ENCODE peak calls at places on chromosomes 12 and 14, in ten cellular contexts. B is brain microvascular endothelial cell, F is dorsolateral prefrontal cortex, U is heart left ventricle, K is PC-3, D is coronary artery, O is substantia nigra, V is right cardiac atrium, Y is body of pancreas, G is right lobe of liver. S is an unnamed sample.

GRCh38 chr14:36866867-36867266 is 205.2 kb downstream of the PAX9 start:
- DNase-seq in B (no peak), F (no peak), U (no peak), K (no peak), D (no peak), O (no peak), V (no peak), Y (no peak), G (no peak), S (no peak)

GRCh38 chr12:91565246-91565645 is 382.6 kb upstream of the DCN start:
- DNase-seq in B (peak; percentile 43), F (peak; percentile 10), U (no peak), K (peak; percentile 37), D (no peak), O (no peak), V (no peak), Y (no peak), G (no peak), S (no peak)

GRCh38 chr12:130195369-130195768 is 33.1 kb downstream of the FZD10 start:
- DNase-seq in B (no peak), F (no peak), U (no peak), K (no peak), D (no peak), O (no peak), V (no peak), Y (no peak), G (no peak), S (no peak)

GRCh38 chr14:56195219-56195618 is 77.0 kb downstream of the PELI2 start:
- DNase-seq in B (no peak), F (no peak), U (no peak), K (no peak), D (no peak), O (no peak), V (no peak), Y (no peak), G (no peak), S (no peak)

GRCh38 chr12:28884861-28885260 is 264.2 kb upstream of the FAR2 start:
- DNase-seq in B (no peak), F (no peak), U (peak; percentile 8), K (no peak), D (no peak), O (no peak), V (no peak), Y (no peak), G (no peak), S (no peak)

GRCh38 chr12:6180300-6181051 is 19.7 kb upstream of the CD9 start:
- DNase-seq in B (peak; percentile 63), F (no peak), U (peak; percentile 73), K (peak; percentile 84), D (peak; percentile 87), O (no peak), V (peak; percentile 91), Y (peak; percentile 51), G (peak; percentile 74), S (no peak)

GRCh38 chr12:94954029-94954685 is 49.3 kb downstream of the NDUFA12 start:
- DNase-seq in B (peak; percentile 51), F (no peak), U (no peak), K (peak; percentile 90), D (no peak), O (no peak), V (no peak), Y (peak; percentile 72), G (no peak), S (peak; percentile 95)

GRCh38 chr12:29796823-29797263 is 13.1 kb upstream of the TMTC1 start:
- DNase-seq in B (peak; percentile 82), F (peak; percentile 5), U (peak; percentile 23), K (peak; percentile 98), D (no peak), O (no peak), V (peak; percentile 23), Y (no peak), G (no peak), S (peak; percentile 50)

GRCh38 chr14:39376671-39377403 is 55.4 kb downstream of the FBXO33 start:
- DNase-seq in B (no peak), F (no peak), U (no peak), K (no peak), D (no peak), O (no peak), V (no peak), Y (no peak), G (no peak), S (no peak)

GRCh38 chr12:25482637-25483036 is 70.4 kb downstream of the LMNTD1 start:
- DNase-seq in B (no peak), F (no peak), U (no peak), K (no peak), D (no peak), O (no peak), V (no peak), Y (no peak), G (no peak), S (no peak)

GRCh38 chr12:29026419-29026818 is 122.7 kb upstream of the FAR2 start:
- DNase-seq in B (no peak), F (no peak), U (no peak), K (peak; percentile 28), D (no peak), O (no peak), V (no peak), Y (no peak), G (no peak), S (no peak)

GRCh38 chr12:12724421-12725085 is 7.4 kb downstream of the CDKN1B start:
- DNase-seq in B (no peak), F (no peak), U (no peak), K (peak; percentile 21), D (no peak), O (no peak), V (no peak), Y (no peak), G (no peak), S (no peak)

GRCh38 chr14:92495041-92495440 is 18.5 kb upstream of the RIN3 start:
- DNase-seq in B (peak; percentile 40), F (no peak), U (no peak), K (no peak), D (peak; percentile 54), O (no peak), V (no peak), Y (no peak), G (peak; percentile 43), S (no peak)

GRCh38 chr12:3447318-3447717 is 43.7 kb upstream of the PRMT8 start:
- DNase-seq in B (no peak), F (no peak), U (no peak), K (no peak), D (no peak), O (no peak), V (no peak), Y (no peak), G (no peak), S (no peak)

DNA sequence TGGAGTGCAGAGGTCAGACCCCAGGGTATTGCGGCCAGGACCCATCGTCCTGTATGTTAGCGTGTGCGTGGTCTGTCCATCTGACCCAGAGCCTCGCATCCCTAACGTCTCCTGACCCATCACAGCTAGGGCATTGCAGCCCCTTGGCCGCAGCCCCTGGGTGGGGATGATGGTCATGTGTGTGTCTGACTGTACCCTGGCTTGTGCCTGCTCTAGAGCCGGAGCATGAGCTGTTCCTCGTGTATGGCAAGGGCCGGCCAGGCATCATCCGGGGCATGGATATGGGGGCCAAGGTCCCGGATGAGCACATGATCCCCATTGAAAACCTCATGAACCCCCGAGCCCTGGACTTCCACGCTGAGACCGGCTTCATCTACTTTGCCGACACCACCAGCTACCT is 10.8 kb upstream of the LRP1-AS start:
- DNase-seq in B (no peak), F (no peak), U (no peak), K (no peak), D (no peak), O (no peak), V (no peak), Y (no peak), G (no peak), S (no peak)
- H3K27ac ChIP-seq in B (no peak overlapping the region), F (no peak overlapping the region), U (no peak overlapping the region), K (no peak overlapping the region), D (peak overlapping the region; percentile 37), O (no peak overlapping the region), V (no peak overlapping the region), Y (no peak overlapping the region), G (no peak overlapping the region), S (no peak overlapping the region)

GRCh38 chr12:26748741-26749431 is 84.1 kb downstream of the ITPR2 start:
- DNase-seq in B (peak; percentile 20), F (no peak), U (no peak), K (peak; percentile 58), D (no peak), O (no peak), V (no peak), Y (no peak), G (no peak), S (no peak)
- H3K27ac ChIP-seq in B (peak overlapping the region; percentile 60), F (no peak overlapping the region), U (no peak overlapping the region), K (no peak overlapping the region), D (no peak overlapping the region), O (no peak overlapping the region), V (no peak overlapping the region), Y (no peak overlapping the region), G (no peak overlapping the region), S (peak overlapping the region; percentile 59)

GRCh38 chr12:111467862-111468245 is 62.1 kb downstream of the SH2B3 start:
- DNase-seq in B (no peak), F (no peak), U (no peak), K (no peak), D (no peak), O (no peak), V (no peak), Y (no peak), G (no peak), S (no peak)

GRCh38 chr12:111467092-111467861 is 61.6 kb downstream of the SH2B3 start:
- DNase-seq in B (no peak), F (no peak), U (no peak), K (no peak), D (no peak), O (no peak), V (no peak), Y (no peak), G (peak; percentile 24), S (no peak)

DNA sequence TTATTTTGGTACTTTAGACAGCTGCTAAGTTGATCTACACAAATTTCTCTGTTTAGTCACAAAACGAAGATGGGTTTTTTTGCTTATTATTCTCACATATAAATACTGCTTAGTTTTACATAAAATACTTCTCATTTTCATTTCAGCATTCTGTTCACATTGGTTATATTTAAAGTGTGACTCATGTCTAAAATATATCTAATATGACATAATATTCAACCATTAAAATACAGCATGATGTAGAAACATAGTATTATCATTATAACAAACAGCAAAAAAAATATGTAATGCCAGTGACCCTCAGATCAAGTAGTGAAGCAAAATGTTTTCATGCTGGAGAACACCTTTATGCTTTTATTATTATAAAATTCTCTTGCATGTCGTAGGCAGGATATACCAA is 63.7 kb downstream of the SH2B3 start:
- DNase-seq in B (no peak), F (no peak), U (no peak), K (no peak), D (no peak), O (no peak), V (no peak), Y (no peak), G (no peak), S (no peak)
- H3K27ac ChIP-seq in B (no peak overlapping the region), F (no peak overlapping the region), U (no peak overlapping the region), K (peak overlapping the region; percentile 14), D (peak overlapping the region; percentile 52), O (no peak overlapping the region), V (no peak overlapping the region), Y (no peak overlapping the region), G (no peak overlapping the region), S (no peak overlapping the region)

DNA sequence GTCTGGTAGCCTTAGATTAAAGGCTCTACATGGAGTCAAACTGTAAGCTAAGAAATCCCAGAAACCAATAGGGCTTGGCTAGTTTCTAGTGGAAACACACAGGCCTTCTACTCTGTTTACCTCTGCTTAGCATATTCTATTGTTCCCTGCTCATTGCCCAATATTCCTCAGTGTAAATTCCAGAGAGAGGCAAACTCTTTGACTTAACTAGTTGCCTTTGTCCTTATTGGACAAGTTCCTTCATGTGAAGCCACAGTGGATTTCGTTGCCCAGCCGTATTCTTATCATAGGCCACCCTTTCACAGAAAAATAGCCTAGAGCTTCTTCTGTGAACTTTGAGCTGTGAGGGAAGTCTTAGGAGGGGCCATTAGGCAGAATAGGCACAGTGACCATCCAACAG is 186.1 kb downstream of the PLCZ1 start:
- DNase-seq in B (no peak), F (no peak), U (no peak), K (no peak), D (no peak), O (no peak), V (no peak), Y (no peak), G (no peak), S (no peak)
- H3K27ac ChIP-seq in B (no peak overlapping the region), F (no peak overlapping the region), U (no peak overlapping the region), K (no peak overlapping the region), D (no peak overlapping the region), O (no peak overlapping the region), V (no peak overlapping the region), Y (no peak overlapping the region), G (no peak overlapping the region), S (no peak overlapping the region)

S was measured in epithelial cell of prostate.